ENCODE peak calls at places on chromosomes 3 and 15, in eight cellular contexts. X is KG1; Q is stimulated activated CD4-positive, alpha-beta T cell treated with anti-CD3 and anti-CD28 coated beads, Interleukin-1b, Interleukin-23, amount 100 ng/mL, for 24 hours; M is bronchial epithelial cell; R is HepG2; F is activated CD8-positive, alpha-beta memory T cell treated with anti-CD3 and anti-CD28 coated beads for 48 hours; O is hepatocyte; L is endothelial cell. A is an unnamed sample.
A peak's percentile ranks its signal among the peaks of the same experiment; 100 is the strongest.

GRCh38 chr3:183385698-183386590 is 42.5 kb downstream of the MCF2L2 start:
- DNase-seq in X (peak; percentile 40), Q (peak; percentile 21), M (peak; percentile 61), R (peak; percentile 47), F (no peak), O (peak; percentile 87), L (peak; percentile 59), A (peak; percentile 94)

GRCh38 chr3:178182337-178182761 is 353.9 kb upstream of the KCNMB2 start:
- DNase-seq in X (no peak), Q (no peak), M (no peak), R (no peak), F (no peak), O (no peak), L (no peak), A (no peak)

GRCh38 chr3:161420746-161421145 is 49.4 kb upstream of the SPTSSB start:
- DNase-seq in X (no peak), Q (no peak), M (peak; percentile 94), R (peak; percentile 94), F (no peak), O (peak; percentile 41), L (peak; percentile 16), A (no peak)

GRCh38 chr3:171183042-171183441 is 156.5 kb upstream of the SLC2A2 start:
- DNase-seq in X (no peak), Q (no peak), M (no peak), R (peak; percentile 56), F (no peak), O (peak; percentile 36), L (peak; percentile 39), A (no peak)

GRCh38 chr3:183477801-183478456 is 49.5 kb upstream of the MCF2L2 start:
- DNase-seq in X (no peak), Q (no peak), M (peak; percentile 44), R (no peak), F (no peak), O (no peak), L (no peak), A (no peak)

GRCh38 chr3:138426211-138426610 is 8.2 kb upstream of the ESYT3 start:
- DNase-seq in X (no peak), Q (no peak), M (no peak), R (no peak), F (no peak), O (no peak), L (no peak), A (no peak)

GRCh38 chr3:14536837-14537589 is 3.1 kb downstream of the GRIP2 start:
- DNase-seq in X (no peak), Q (no peak), M (no peak), R (no peak), F (no peak), O (no peak), L (no peak), A (no peak)

GRCh38 chr3:100165926-100166550 is 51.7 kb upstream of the FILIP1L start:
- DNase-seq in X (no peak), Q (no peak), M (no peak), R (no peak), F (no peak), O (no peak), L (no peak), A (no peak)

GRCh38 chr3:173750095-173750494 is 352.6 kb downstream of the NLGN1 start:
- DNase-seq in X (no peak), Q (no peak), M (peak; percentile 77), R (no peak), F (no peak), O (no peak), L (no peak), A (no peak)

GRCh38 chr15:63587527-63587926 is 9.7 kb upstream of the FBXL22 start:
- DNase-seq in X (no peak), Q (no peak), M (peak; percentile 65), R (no peak), F (no peak), O (peak; percentile 29), L (no peak), A (no peak)

GRCh38 chr3:81492048-81492447 is 269.4 kb downstream of the GBE1 start:
- DNase-seq in X (no peak), Q (no peak), M (no peak), R (no peak), F (no peak), O (no peak), L (no peak), A (no peak)

GRCh38 chr3:171811059-171811912 is 1.0 kb upstream of the PLD1 start:
- DNase-seq in X (no peak), Q (no peak), M (peak; percentile 98), R (peak; percentile 76), F (no peak), O (peak; percentile 83), L (no peak), A (peak; percentile 90)

GRCh38 chr3:177026505-177027277 is 170.6 kb downstream of the TBL1XR1 start:
- DNase-seq in X (no peak), Q (no peak), M (peak; percentile 23), R (no peak), F (no peak), O (no peak), L (no peak), A (no peak)

GRCh38 chr3:149487598-149488197 is 13.2 kb downstream of the TM4SF4 start:
- DNase-seq in X (peak; percentile 7), Q (no peak), M (no peak), R (no peak), F (no peak), O (no peak), L (peak; percentile 43), A (peak; percentile 33)

GRCh38 chr3:122103821-122104514 is 48.8 kb downstream of the CD86 start:
- DNase-seq in X (no peak), Q (no peak), M (no peak), R (no peak), F (no peak), O (no peak), L (no peak), A (no peak)

GRCh38 chr15:44798815-44799214 is 62.5 kb downstream of the TRIM69 start:
- DNase-seq in X (no peak), Q (no peak), M (no peak), R (peak; percentile 15), F (no peak), O (peak; percentile 30), L (no peak), A (peak; percentile 4)

GRCh38 chr15:81786776-81787175 is 259.0 kb downstream of the MEX3B start:
- DNase-seq in X (no peak), Q (no peak), M (no peak), R (no peak), F (no peak), O (no peak), L (no peak), A (no peak)

GRCh38 chr3:195873971-195874370 is 34.4 kb downstream of the TNK2 start:
- DNase-seq in X (no peak), Q (no peak), M (no peak), R (no peak), F (no peak), O (no peak), L (no peak), A (no peak)